ENCODE peak calls at places on chromosomes 16 and 17, in eight cellular contexts. B, T, O, Y, R, X, C and U are unnamed samples.

GRCh38 chr16:19165101-19165500 is 2.9 kb upstream of the SYT17 start:
- DNase-seq in B (no peak), T (no peak), O (no peak), Y (no peak), R (no peak), X (no peak), C (no peak), U (no peak)

GRCh38 chr16:974001-974601 is 3.3 kb upstream of the LMF1 start:
- DNase-seq in B (no peak), T (no peak), O (no peak), Y (no peak), R (no peak), X (no peak), C (no peak), U (no peak)

GRCh38 chr17:76246080-76247066 is 6.1 kb upstream of the RNF157 start:
- DNase-seq in B (peak), T (no peak), O (no peak), Y (no peak), R (no peak), X (no peak), C (peak), U (peak)

GRCh38 chr17:73232587-73233373 is 28.9 kb downstream of the CPSF4L start:
- DNase-seq in B (no peak), T (peak), O (no peak), Y (no peak), R (peak), X (peak), C (no peak), U (peak)

GRCh38 chr17:64707077-64707591 is 45.0 kb upstream of the SMURF2 start:
- DNase-seq in B (no peak), T (peak), O (no peak), Y (no peak), R (no peak), X (no peak), C (no peak), U (no peak)

GRCh38 chr16:85437161-85438052 is 175.7 kb upstream of the GSE1 start:
- DNase-seq in B (no peak), T (no peak), O (no peak), Y (no peak), R (peak), X (peak), C (no peak), U (no peak)

GRCh38 chr16:86978445-86979030 is 338.7 kb downstream of the C16orf95 start:
- DNase-seq in B (no peak), T (no peak), O (no peak), Y (no peak), R (no peak), X (no peak), C (no peak), U (no peak)

GRCh38 chr17:31724026-31724425 is 135.0 kb downstream of the COPRS start:
- DNase-seq in B (no peak), T (peak), O (no peak), Y (no peak), R (no peak), X (no peak), C (no peak), U (no peak)

GRCh38 chr16:68070811-68071546 is 14.2 kb upstream of the NFATC3 start:
- DNase-seq in B (no peak), T (no peak), O (no peak), Y (no peak), R (no peak), X (no peak), C (no peak), U (no peak)

GRCh38 chr17:75182319-75182568 is 515 bp downstream of the SUMO2 start:
- DNase-seq in B (no peak), T (no peak), O (no peak), Y (no peak), R (no peak), X (no peak), C (no peak), U (no peak)

GRCh38 chr17:44587339-44587738 is 30.1 kb downstream of the FZD2 start:
- DNase-seq in B (no peak), T (peak), O (no peak), Y (no peak), R (no peak), X (no peak), C (no peak), U (no peak)

GRCh38 chr17:3535253-3535995 is 22.2 kb downstream of the TRPV3 start:
- DNase-seq in B (peak), T (no peak), O (peak), Y (peak), R (peak), X (peak), C (peak), U (peak)

GRCh38 chr16:17343729-17344128 is 127.0 kb downstream of the XYLT1 start:
- DNase-seq in B (no peak), T (no peak), O (no peak), Y (no peak), R (no peak), X (no peak), C (no peak), U (no peak)

GRCh38 chr16:67302076-67302475 is 22.7 kb downstream of the PLEKHG4 start:
- DNase-seq in B (no peak), T (no peak), O (no peak), Y (no peak), R (no peak), X (no peak), C (no peak), U (no peak)

GRCh38 chr17:5871666-5872065 is 198.5 kb upstream of the WSCD1 start:
- DNase-seq in B (no peak), T (no peak), O (no peak), Y (no peak), R (no peak), X (no peak), C (no peak), U (no peak)

GRCh38 chr16:21145738-21146137 is 4.9 kb downstream of the DNAH3 start:
- DNase-seq in B (no peak), T (no peak), O (no peak), Y (no peak), R (no peak), X (no peak), C (no peak), U (no peak)

GRCh38 chr16:46875243-46875642 is 8.9 kb upstream of the GPT2 start:
- DNase-seq in B (no peak), T (no peak), O (no peak), Y (no peak), R (no peak), X (no peak), C (no peak), U (no peak)

GRCh38 chr17:39152134-39152884 is 872 bp upstream of the PLXDC1 start:
- DNase-seq in B (no peak), T (no peak), O (no peak), Y (peak), R (peak), X (peak), C (peak), U (no peak)

GRCh38 chr17:74212913-74213791 is at the start of gene TTYH2:
- DNase-seq in B (peak), T (peak), O (peak), Y (peak), R (peak), X (peak), C (peak), U (peak)